ENCODE peak calls at places on chromosomes 6 and 20, in eight cellular contexts. V is hepatocyte; J is memory B cell; S is lung; M is putamen; K is stimulated activated CD8-positive, alpha-beta memory T cell treated with anti-CD3 and anti-CD28 coated beads, Interleukin-2, amount 100 ng/mL, for 1 hour; H is SK-MEL-5; T is activated naive CD8-positive, alpha-beta T cell treated with anti-CD3 and anti-CD28 coated beads, Interleukin-2, amount 10 ng/mL, durations not matched to agents 7 days and 5 days. Q is an unnamed sample.

GRCh38 chr6:169738972-169739529 is 12.3 kb downstream of the DYNLT2 start:
- DNase-seq in K (no peak), V (no peak), J (no peak), M (no peak), T (no peak), H (no peak), S (no peak), Q (no peak)

GRCh38 chr20:63969851-63970713 is at the start of gene ZNF512B:
- DNase-seq in J (peak; percentile 21), T (peak; percentile 63), V (peak; percentile 86), M (no peak), S (peak; percentile 70), H (peak; percentile 70), K (no peak), Q (peak; percentile 86)

GRCh38 chr20:23357767-23358562 is 4.0 kb upstream of the GZF1 start:
- DNase-seq in T (peak; percentile 99), M (peak; percentile 98), J (peak; percentile 99), V (peak; percentile 100), S (peak; percentile 100), H (peak; percentile 99), K (peak; percentile 99), Q (peak; percentile 100)

GRCh38 chr6:124463271-124463670 is 499.0 kb upstream of the RNF217 start:
- DNase-seq in V (no peak), H (no peak), K (no peak), T (no peak), J (no peak), M (no peak), S (no peak), Q (no peak)

GRCh38 chr6:154446984-154447383 is 63.5 kb downstream of the CNKSR3 start:
- DNase-seq in J (no peak), K (no peak), S (no peak), V (no peak), T (no peak), M (no peak), H (no peak), Q (no peak)

GRCh38 chr6:31597006-31597405 is 4.2 kb upstream of the NCR3 start:
- DNase-seq in J (no peak), M (no peak), V (no peak), S (no peak), K (no peak), H (peak; percentile 68), T (no peak), Q (peak; percentile 68)

GRCh38 chr6:82408952-82409421 is 45.4 kb downstream of the TPBG start:
- DNase-seq in H (no peak), J (no peak), M (no peak), K (no peak), S (no peak), T (no peak), V (no peak), Q (no peak)

GRCh38 chr6:105593056-105593455 is 190.2 kb upstream of the PREP start:
- DNase-seq in M (no peak), T (no peak), J (no peak), S (no peak), H (peak; percentile 15), K (no peak), V (no peak), Q (no peak)

GRCh38 chr20:20709858-20710257 is 2.6 kb downstream of the RALGAPA2 start:
- DNase-seq in V (no peak), S (no peak), J (no peak), H (no peak), K (no peak), M (no peak), T (no peak), Q (no peak)

GRCh38 chr6:6801635-6802218 is 213.2 kb downstream of the LY86 start:
- DNase-seq in H (no peak), M (no peak), J (no peak), S (peak; percentile 39), K (no peak), V (no peak), T (no peak), Q (no peak)

GRCh38 chr20:37649017-37649416 is 44.8 kb upstream of the CTNNBL1 start:
- DNase-seq in M (no peak), H (no peak), K (no peak), S (no peak), J (no peak), T (no peak), V (no peak), Q (no peak)

GRCh38 chr6:56891754-56892153 is 63.2 kb upstream of the BEND6 start:
- DNase-seq in S (no peak), K (no peak), V (no peak), M (no peak), J (no peak), H (no peak), T (no peak), Q (peak; percentile 24)

GRCh38 chr20:59586613-59587012 is 17.7 kb upstream of the PHACTR3 start:
- DNase-seq in K (no peak), M (no peak), H (no peak), J (no peak), T (no peak), V (no peak), S (no peak), Q (no peak)

GRCh38 chr20:3312940-3313656 is 74.1 kb upstream of the SLC4A11 start:
- DNase-seq in S (no peak), K (no peak), H (peak; percentile 73), M (no peak), T (no peak), J (no peak), V (peak; percentile 23), Q (no peak)

GRCh38 chr20:54199721-54200176 is 8.1 kb upstream of the PFDN4 start:
- DNase-seq in T (peak; percentile 78), S (peak; percentile 72), H (peak; percentile 86), J (peak; percentile 67), M (peak; percentile 64), V (peak; percentile 85), K (peak; percentile 57), Q (peak; percentile 81)

GRCh38 chr6:27531772-27532459 is 59.0 kb upstream of the ZNF184 start:
- DNase-seq in T (no peak), S (no peak), K (no peak), J (no peak), H (peak; percentile 80), V (no peak), M (no peak), Q (peak; percentile 10)

GRCh38 chr6:157649311-157650260 is 173.5 kb upstream of the SNX9 start:
- DNase-seq in J (no peak), T (no peak), S (no peak), M (no peak), K (no peak), H (no peak), V (no peak), Q (no peak)